ENCODE peak calls at places on chromosomes 6 and 20, in five cellular contexts. S is ovary, U is cardiac muscle cell, N is transverse colon, Y is breast epithelium. W is an unnamed sample.

GRCh38 chr6:125811259-125811658 is 20.5 kb downstream of the NCOA7 start:
- DNase-seq in S (no peak), U (no peak), N (no peak), Y (no peak), W (no peak)

GRCh38 chr6:51349866-51350265 is 531.2 kb downstream of the TFAP2B start:
- DNase-seq in S (no peak), U (no peak), N (peak), Y (no peak), W (no peak)

GRCh38 chr6:95133578-95133977 is 443.8 kb upstream of the MANEA start:
- DNase-seq in S (no peak), U (peak), N (no peak), Y (no peak), W (peak)

GRCh38 chr20:16752082-16752481 is 3.9 kb downstream of the OTOR start:
- DNase-seq in S (no peak), U (no peak), N (no peak), Y (no peak), W (no peak)

GRCh38 chr6:142913511-142914047 is 31.4 kb downstream of the HIVEP2 start:
- DNase-seq in S (no peak), U (no peak), N (peak), Y (no peak), W (no peak)

GRCh38 chr6:2913621-2914317 is 10.7 kb upstream of the SERPINB9 start:
- DNase-seq in S (no peak), U (no peak), N (no peak), Y (no peak), W (no peak)

GRCh38 chr6:13708679-13709261 is 2.9 kb downstream of the RANBP9 start:
- DNase-seq in S (no peak), U (no peak), N (no peak), Y (no peak), W (peak)

GRCh38 chr6:151160869-151161268 is 78.9 kb upstream of the AKAP12 start:
- DNase-seq in S (peak), U (peak), N (no peak), Y (no peak), W (no peak)

GRCh38 chr6:30709101-30709868 is 7.8 kb downstream of the MDC1 start:
- DNase-seq in S (no peak), U (no peak), N (no peak), Y (no peak), W (no peak)

GRCh38 chr20:23081263-23081811 is 4.8 kb downstream of the CD93 start:
- DNase-seq in S (no peak), U (no peak), N (no peak), Y (no peak), W (no peak)
- H3K4me3 ChIP-seq in S (no peak), U (no peak), N (no peak), Y (peak), W (no peak)

DNA sequence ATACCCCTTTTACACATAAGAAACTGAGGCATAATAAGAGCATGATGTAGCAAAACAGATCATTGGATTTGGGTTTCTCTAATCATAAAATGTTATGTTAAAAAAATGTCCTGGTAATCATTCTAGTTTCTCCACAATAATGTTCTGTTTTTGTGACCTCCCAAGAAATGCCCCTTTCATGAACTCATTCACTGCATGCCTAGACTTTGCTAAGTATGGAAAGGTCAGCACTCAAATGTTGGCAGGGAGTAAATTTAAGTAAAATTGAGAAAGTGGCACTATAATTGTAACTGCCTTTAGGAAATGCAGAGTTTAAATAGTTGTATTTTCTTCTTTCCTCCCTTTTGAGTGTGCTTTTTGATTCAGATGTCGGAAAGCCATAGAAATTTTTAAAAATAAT is 48.5 kb upstream of the ID4 start:
- DNase-seq in S (no peak), U (no peak), N (no peak), Y (no peak), W (peak)
- H3K4me3 ChIP-seq in S (no peak), U (no peak), N (no peak), Y (no peak), W (no peak)

GRCh38 chr20:3472105-3472504 is 1.3 kb downstream of the ATRN start:
- DNase-seq in S (no peak), U (no peak), N (no peak), Y (no peak), W (no peak)
- H3K4me3 ChIP-seq in S (peak), U (peak), N (peak), Y (peak), W (peak)

DNA sequence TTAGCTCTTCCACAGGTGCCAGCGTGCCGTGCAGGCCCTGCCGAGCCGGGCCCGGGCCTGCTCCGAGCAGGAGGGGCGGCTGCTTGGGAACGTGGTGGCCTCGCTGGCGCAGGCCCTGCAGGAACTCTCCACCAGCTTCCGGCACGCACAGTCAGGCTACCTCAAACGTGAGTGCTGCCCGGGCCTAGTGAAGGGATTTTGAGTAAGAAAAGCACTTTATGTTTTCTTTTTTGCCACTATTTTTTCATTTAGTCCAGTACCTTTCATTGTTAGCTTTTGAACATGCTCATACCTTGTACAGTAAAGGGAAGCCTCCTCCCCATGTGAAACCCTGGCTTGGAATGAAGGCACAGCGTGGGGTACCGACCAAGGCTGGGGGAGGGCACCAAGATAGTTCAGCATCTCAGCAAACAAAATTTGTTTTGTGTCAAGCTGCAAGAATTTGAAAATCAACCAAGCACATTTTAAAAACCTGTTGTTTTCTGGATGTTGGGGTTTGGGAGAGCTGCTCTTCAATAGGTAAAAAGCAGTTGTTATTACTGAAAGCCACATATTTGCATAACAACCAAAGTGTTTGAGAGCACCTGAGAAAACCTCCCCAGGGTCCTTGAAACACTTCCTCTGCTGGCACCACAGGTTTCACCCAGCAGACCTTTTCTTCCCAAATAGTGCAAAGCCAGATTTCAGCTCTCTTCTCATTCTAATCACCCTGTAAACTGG is 18.4 kb downstream of the STX16 start:
- DNase-seq in S (no peak), U (no peak), N (no peak), Y (no peak), W (no peak)
- H3K4me3 ChIP-seq in S (no peak), U (no peak), N (no peak), Y (no peak), W (no peak)

GRCh38 chr6:75524322-75524972 is 30.8 kb upstream of the FILIP1 start:
- DNase-seq in S (no peak), U (no peak), N (no peak), Y (no peak), W (peak)
- H3K4me3 ChIP-seq in S (no peak), U (no peak), N (no peak), Y (no peak), W (no peak)

DNA sequence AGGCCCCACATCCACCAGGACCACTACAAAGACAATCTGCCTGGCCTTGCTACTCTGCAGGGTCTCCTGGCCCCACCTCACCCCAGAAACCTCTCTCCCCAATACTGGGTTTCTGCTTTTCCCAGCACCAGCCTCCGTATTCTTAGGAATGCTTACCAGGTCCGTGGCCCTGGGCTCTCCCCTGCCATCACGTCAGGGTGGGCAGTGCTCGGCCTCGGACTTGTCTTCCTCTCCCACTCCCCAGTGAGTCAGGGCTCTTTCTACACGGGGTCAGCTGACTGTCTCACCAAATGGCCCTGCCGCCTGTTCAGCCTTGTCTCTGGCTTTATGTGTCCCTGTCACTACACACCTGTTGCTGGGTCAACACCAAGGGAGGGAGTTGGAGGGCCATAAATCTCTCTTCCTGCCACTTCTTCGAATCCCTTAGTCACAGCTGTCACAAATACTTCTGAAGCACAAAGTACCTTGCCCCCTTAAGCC is 3.2 kb downstream of the NNAT start:
- DNase-seq in S (no peak), U (no peak), N (peak), Y (no peak), W (no peak)
- H3K4me3 ChIP-seq in S (no peak), U (no peak), N (no peak), Y (no peak), W (no peak)

GRCh38 chr6:157036245-157036681 is 259.1 kb downstream of the ARID1B start:
- DNase-seq in S (no peak), U (no peak), N (no peak), Y (no peak), W (peak)
- H3K4me3 ChIP-seq in S (no peak), U (no peak), N (no peak), Y (no peak), W (no peak)

GRCh38 chr6:165663736-165664552 is 903 bp upstream of the PDE10A start:
- DNase-seq in S (no peak), U (peak), N (no peak), Y (no peak), W (no peak)

GRCh38 chr6:165663283-165663735 is 268 bp upstream of the PDE10A start:
- DNase-seq in S (peak), U (peak), N (no peak), Y (no peak), W (peak)

GRCh38 chr6:165664553-165665383 is 1.7 kb upstream of the PDE10A start:
- DNase-seq in S (no peak), U (no peak), N (no peak), Y (no peak), W (peak)

GRCh38 chr6:165662671-165663282 is at the start of gene PDE10A:
- DNase-seq in S (no peak), U (peak), N (no peak), Y (no peak), W (peak)

GRCh38 chr6:165665384-165665672 is 2.3 kb upstream of the PDE10A start:
- DNase-seq in S (no peak), U (no peak), N (no peak), Y (no peak), W (no peak)
- H3K4me3 ChIP-seq in S (no peak), U (no peak), N (no peak), Y (no peak), W (no peak)

GRCh38 chr20:45094864-45095574 is 5.9 kb downstream of the KCNS1 start:
- DNase-seq in S (no peak), U (no peak), N (no peak), Y (no peak), W (no peak)

GRCh38 chr20:45096781-45097180 is 4.1 kb downstream of the KCNS1 start:
- DNase-seq in S (no peak), U (no peak), N (no peak), Y (no peak), W (no peak)

GRCh38 chr20:45095753-45096371 is 5.1 kb downstream of the KCNS1 start:
- DNase-seq in S (peak), U (peak), N (peak), Y (no peak), W (peak)

GRCh38 chr20:45098096-45098773 is 2.7 kb downstream of the KCNS1 start:
- DNase-seq in S (no peak), U (peak), N (no peak), Y (no peak), W (no peak)

GRCh38 chr20:45097485-45098095 is 3.3 kb downstream of the KCNS1 start:
- DNase-seq in S (no peak), U (no peak), N (peak), Y (no peak), W (peak)
- H3K4me3 ChIP-seq in S (no peak), U (no peak), N (peak), Y (no peak), W (peak)